ENCODE peak calls at places on chromosomes 7 and 10, in five cellular contexts. P is heart right ventricle; Z is uterus; M is CD8-positive, alpha-beta T cell; G is A549. O is an unnamed sample. For H3K4me1, the result is how much of the 10 kb centered on the place peaks cover.

GRCh38 chr7:143887078-143887477 is 14.9 kb downstream of the TCAF1 start:
- DNase-seq in Z (no peak), G (no peak), M (no peak), P (no peak), O (no peak)

GRCh38 chr7:14988941-14989340 is 86.4 kb upstream of the DGKB start:
- DNase-seq in P (no peak), Z (no peak), G (no peak), M (no peak), O (no peak)

GRCh38 chr7:6446977-6447588 is 671 bp downstream of the DAGLB start:
- DNase-seq in Z (peak), P (peak), M (peak), G (peak), O (peak)

GRCh38 chr10:71390435-71390820 is 6.3 kb upstream of the CDH23 start:
- DNase-seq in G (no peak), Z (no peak), P (no peak), M (no peak), O (no peak)

GRCh38 chr7:2774280-2774679 is 69.8 kb downstream of the GNA12 start:
- DNase-seq in Z (no peak), G (no peak), P (no peak), M (no peak), O (no peak)

GRCh38 chr10:60798031-60798430 is 19.8 kb downstream of the CDK1 start:
- DNase-seq in Z (no peak), G (peak), P (no peak), M (no peak), O (no peak)

GRCh38 chr7:20514364-20514763 is 101.1 kb upstream of the ABCB5 start:
- DNase-seq in P (peak), Z (no peak), M (no peak), G (no peak), O (peak)

GRCh38 chr10:78250313-78251040 is 216.8 kb downstream of the RPS24 start:
- DNase-seq in G (no peak), M (no peak), Z (no peak), P (no peak), O (no peak)

GRCh38 chr10:63542835-63543575 is 21.8 kb downstream of the REEP3 start:
- DNase-seq in M (no peak), P (no peak), Z (no peak), G (peak), O (no peak)

GRCh38 chr10:72124984-72125383 is 36.6 kb upstream of the SPOCK2 start:
- DNase-seq in Z (no peak), P (no peak), M (no peak), G (no peak), O (no peak)

GRCh38 chr10:86979296-86979818 is 11.1 kb downstream of the ADIRF start:
- DNase-seq in G (no peak), M (no peak), Z (no peak), P (no peak), O (no peak)

GRCh38 chr7:85682819-85683218 is 496.0 kb upstream of the SEMA3D start:
- DNase-seq in M (no peak), P (no peak), Z (no peak), G (no peak), O (no peak)

GRCh38 chr10:63344269-63344668 is 121.5 kb downstream of the JMJD1C start:
- DNase-seq in G (no peak), P (no peak), Z (no peak), M (no peak), O (no peak)

GRCh38 chr7:12403287-12404181 is at the start of gene VWDE:
- DNase-seq in G (peak), Z (no peak), M (no peak), P (no peak), O (peak)

GRCh38 chr10:124717911-124718734 is 26.1 kb downstream of the FAM53B start:
- DNase-seq in M (peak), G (no peak), Z (no peak), P (no peak), O (no peak)

GRCh38 chr10:14648936-14649335 is 125.8 kb downstream of the FAM107B start:
- DNase-seq in P (no peak), G (no peak), Z (no peak), M (no peak), O (no peak)

GRCh38 chr10:96720422-96721206 is at the start of gene PIK3AP1:
- DNase-seq in G (peak), Z (peak), M (peak), P (peak), O (peak)

GRCh38 chr7:47403341-47403866 is 178.5 kb downstream of the TNS3 start:
- DNase-seq in Z (no peak), P (no peak), G (no peak), M (no peak), O (no peak)

GRCh38 chr7:112257073-112257472 is 50.6 kb downstream of the ZNF277 start:
- DNase-seq in Z (no peak), M (no peak), P (no peak), G (no peak), O (no peak)

GRCh38 chr7:112266141-112266540 is 59.6 kb downstream of the ZNF277 start:
- DNase-seq in M (no peak), G (no peak), Z (no peak), P (no peak), O (no peak)

GRCh38 chr7:112262804-112263203 is 56.3 kb downstream of the ZNF277 start:
- DNase-seq in P (no peak), G (no peak), M (no peak), Z (no peak), O (no peak)

GRCh38 chr7:112263519-112263918 is 57.0 kb downstream of the ZNF277 start:
- DNase-seq in M (no peak), G (no peak), Z (no peak), P (no peak), O (no peak)

DNA sequence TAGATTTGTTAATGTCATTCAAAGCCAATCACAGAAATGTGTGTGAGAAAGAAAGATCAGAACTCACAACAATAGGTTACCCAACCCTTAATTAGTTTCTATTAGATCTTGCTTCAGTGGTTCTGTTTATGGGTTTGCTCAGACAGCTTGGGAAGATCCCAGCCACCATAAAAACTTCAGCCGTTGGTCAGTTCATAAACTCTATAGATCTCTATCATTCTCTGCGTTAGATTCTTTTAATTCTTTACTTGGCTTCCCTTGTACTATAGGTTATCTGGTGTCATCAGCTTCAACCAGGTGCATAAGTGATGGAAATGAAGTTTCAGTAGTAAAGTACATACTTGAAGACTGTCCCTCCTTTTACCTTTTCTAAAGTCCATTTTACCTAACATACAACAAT is 54.4 kb downstream of the ZNF277 start:
- DNase-seq in G (no peak), Z (no peak), M (no peak), P (no peak), O (no peak)
- H3K4me1 ChIP-seq in G (under half), Z (under half), M (under half), P (under half), O (under half)

GRCh38 chr7:116166167-116166566 is 44.2 kb upstream of the TES start:
- DNase-seq in G (no peak), M (no peak), P (no peak), Z (no peak), O (no peak)
- H3K27ac ChIP-seq in G (peak), M (no peak), P (no peak), Z (no peak), O (no peak)

GRCh38 chr10:114623155-114623554 is 34.9 kb downstream of the ABLIM1 start:
- DNase-seq in P (no peak), Z (no peak), G (no peak), M (no peak), O (no peak)
- H3K4me1 ChIP-seq in P (half or more), Z (under half), G (under half), M (under half), O (under half)

DNA sequence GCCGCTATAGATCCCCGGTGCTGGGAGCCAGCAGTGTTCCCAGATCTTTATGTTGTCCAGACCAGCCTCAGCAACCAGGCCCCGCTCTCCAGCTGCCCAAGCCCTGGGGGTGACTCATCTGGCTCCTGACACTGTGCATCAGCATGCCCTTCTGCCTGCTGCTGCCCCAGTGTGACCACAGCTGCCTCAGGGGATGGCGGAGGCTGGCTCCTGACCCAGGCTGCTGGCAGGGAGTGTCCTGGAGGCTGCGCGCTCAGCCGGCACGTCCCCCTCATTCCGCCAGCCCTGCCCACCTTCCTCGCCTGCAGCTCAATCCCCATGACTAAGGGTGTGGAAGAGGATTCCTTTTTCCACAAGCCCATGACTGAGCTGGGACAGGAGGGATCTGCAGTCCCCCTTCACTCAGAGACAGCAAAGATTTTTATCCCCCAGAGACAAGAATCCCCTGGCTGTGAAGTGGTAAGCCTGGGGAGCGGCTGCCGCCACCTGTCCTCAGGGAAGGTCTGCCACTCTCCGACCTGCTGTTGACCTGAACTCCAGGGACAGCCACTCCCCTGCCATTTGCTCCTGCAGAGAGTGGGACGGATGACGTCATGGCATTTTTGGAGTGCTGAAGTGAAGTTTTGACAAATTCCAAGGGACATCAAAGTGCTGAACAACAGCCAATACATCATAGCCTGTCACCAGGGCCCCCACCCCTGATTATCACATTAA is 182.8 kb upstream of the BMPER start:
- DNase-seq in G (peak), P (no peak), M (no peak), Z (no peak), O (peak)
- H3K27ac ChIP-seq in G (peak), P (no peak), M (no peak), Z (no peak), O (no peak)

DNA sequence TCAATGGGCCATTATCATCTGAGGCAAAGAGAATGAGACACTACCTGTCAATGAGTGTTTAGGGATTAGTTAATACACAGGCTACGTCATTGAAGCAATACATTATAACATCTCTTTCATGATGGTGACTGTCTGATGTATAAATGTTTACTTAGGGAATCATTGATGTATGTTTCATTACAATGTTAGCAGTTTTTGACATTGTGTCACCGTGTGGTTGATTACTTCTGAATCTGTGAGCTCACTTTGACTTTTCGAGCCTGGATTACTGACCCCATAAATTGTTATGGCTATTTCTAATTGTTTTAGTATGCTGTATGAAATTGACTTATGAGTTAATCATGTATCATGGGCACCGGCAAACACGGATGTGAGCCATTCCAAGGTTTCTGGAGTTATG is 494.0 kb downstream of the MAGI2 start:
- DNase-seq in Z (no peak), G (peak), M (no peak), P (no peak), O (no peak)
- H3K4me1 ChIP-seq in Z (under half), G (under half), M (under half), P (under half), O (under half)

GRCh38 chr7:111485981-111486380 is 76.3 kb downstream of the IMMP2L start:
- DNase-seq in G (no peak), M (no peak), Z (no peak), P (no peak), O (no peak)
- H3K27ac ChIP-seq in G (peak), M (no peak), Z (no peak), P (no peak), O (no peak)

DNA sequence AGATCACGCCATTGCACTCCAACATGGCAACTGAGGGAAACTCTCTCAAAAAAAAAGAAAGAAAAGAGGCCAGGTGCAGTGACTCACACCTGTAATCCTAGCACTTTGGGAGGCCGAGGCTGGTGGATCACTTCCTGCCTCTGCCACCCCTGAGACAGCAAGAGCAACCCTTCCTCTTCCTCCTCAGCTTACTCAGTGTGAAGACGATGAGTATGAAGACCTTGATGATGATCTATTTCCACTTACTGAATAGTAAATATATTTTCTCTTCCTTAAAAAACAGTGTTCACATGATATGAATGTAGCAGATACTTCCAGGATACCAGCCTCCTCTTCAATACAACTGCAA is 2.1 kb upstream of the ZKSCAN1 start:
- DNase-seq in Z (no peak), P (no peak), G (no peak), M (no peak), O (no peak)
- H3K4me1 ChIP-seq in Z (under half), P (under half), G (under half), M (under half), O (under half)

GRCh38 chr7:27164381-27165088 is 802 bp downstream of the HOXA9 start:
- DNase-seq in M (no peak), P (no peak), G (no peak), Z (peak), O (peak)

GRCh38 chr7:27163776-27164380 is 1.5 kb downstream of the HOXA9 start:
- DNase-seq in G (no peak), M (no peak), Z (peak), P (no peak), O (peak)

GRCh38 chr7:27166475-27167169 is 1.3 kb upstream of the HOXA9 start:
- DNase-seq in G (no peak), M (no peak), Z (peak), P (no peak), O (peak)

GRCh38 chr7:27165655-27166474 is 528 bp upstream of the HOXA9 start:
- DNase-seq in G (no peak), P (no peak), M (no peak), Z (peak), O (peak)

DNA sequence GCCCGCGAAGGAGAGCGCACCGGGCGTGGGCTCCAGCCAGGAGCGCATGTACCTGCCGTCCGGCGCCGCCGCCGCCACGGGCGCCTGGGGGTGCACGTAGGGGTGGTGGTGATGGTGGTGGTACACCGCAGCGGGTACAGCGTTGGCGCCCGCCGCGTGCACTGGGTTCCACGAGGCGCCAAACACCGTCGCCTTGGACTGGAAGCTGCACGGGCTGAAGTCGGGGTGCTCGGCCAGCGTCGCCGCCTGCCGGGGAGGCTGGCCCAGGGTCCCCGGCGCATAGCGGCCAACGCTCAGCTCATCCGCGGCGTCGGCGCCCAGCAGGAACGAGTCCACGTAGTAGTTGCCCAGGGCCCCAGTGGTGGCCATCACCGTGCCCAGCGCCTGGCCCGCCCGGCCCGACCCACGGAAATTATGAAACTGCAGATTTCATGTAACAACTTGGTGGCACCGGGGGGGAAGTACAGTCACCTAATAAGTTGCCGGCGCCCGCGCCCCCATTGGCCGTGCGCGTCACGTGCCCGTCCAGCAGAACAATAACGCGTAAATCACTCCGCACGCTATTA is at the start of gene HOXA9:
- DNase-seq in P (no peak), G (no peak), Z (peak), M (no peak), O (peak)
- H3K27ac ChIP-seq in P (no peak), G (no peak), Z (peak), M (no peak), O (no peak)

GRCh38 chr10:88063861-88064521 is 200.6 kb downstream of the PTEN start:
- DNase-seq in Z (no peak), M (no peak), P (no peak), G (no peak), O (no peak)
- H3K4me1 ChIP-seq in Z (under half), M (half or more), P (half or more), G (under half), O (under half)

DNA sequence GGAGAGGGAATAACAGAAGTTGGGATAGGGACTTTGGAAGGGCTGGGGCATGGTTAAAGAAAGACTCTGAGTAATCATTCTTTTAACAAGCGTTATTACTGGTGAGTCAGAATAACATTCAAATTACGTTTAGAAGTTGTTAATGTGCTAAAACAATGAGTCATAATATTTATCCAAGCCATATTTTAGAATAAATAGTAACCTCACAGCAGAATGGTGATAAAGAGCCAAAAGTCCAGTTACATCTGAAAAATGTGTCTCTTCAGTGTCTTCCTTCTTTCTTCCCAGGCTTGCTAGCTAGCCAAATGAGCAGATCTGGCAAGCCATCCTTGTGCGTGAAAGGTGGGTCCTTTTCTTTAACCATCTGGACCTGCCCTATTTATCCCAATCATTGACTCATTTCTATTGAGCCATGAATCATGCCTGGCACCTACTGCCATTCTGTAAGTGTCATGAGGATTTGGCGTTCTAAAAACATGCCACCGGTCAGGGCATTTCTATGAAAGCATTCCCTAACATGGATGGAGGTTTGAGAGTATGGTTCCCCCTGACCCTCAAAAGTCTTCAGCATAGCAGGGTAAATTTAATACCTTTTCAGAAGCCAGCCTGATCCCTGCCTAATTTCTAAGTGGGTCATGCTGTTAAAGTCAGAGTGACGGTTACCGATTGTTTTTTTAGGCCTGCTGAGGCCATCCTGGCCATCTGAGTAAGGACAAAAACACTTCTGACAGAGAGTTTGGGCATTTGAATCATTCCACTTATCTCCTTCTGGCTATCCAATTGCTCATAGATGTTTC is 26.8 kb downstream of the MYPN start:
- DNase-seq in P (peak), G (peak), Z (no peak), M (no peak), O (no peak)
- H3K27ac ChIP-seq in P (peak), G (peak), Z (peak), M (no peak), O (no peak)

O was measured in aorta.